ENCODE peak calls at places on chromosomes 13 and 19, in four cellular contexts. Z is endothelial cell, C is sciatic nerve, U is NCI-H774. Y is an unnamed sample.

GRCh38 chr19:800360-801029 is 3.2 kb downstream of the PTBP1 start:
- DNase-seq in Z (no peak), C (peak), U (no peak), Y (no peak)

GRCh38 chr19:48510421-48511268 is 990 bp downstream of the LMTK3 start:
- DNase-seq in U (peak), Z (peak), C (peak), Y (no peak)

GRCh38 chr19:14479985-14480694 is 5.0 kb upstream of the PTGER1 start:
- DNase-seq in C (no peak), U (no peak), Z (peak), Y (peak)

GRCh38 chr19:56595548-56595899 is 422 bp downstream of the ZNF71 start:
- DNase-seq in C (no peak), U (no peak), Z (no peak), Y (no peak)

GRCh38 chr13:91184244-91184926 is 163.1 kb upstream of the MIR17HG start:
- DNase-seq in C (no peak), Z (no peak), U (no peak), Y (no peak)

GRCh38 chr19:50204811-50205675 is 1.6 kb downstream of the MYH14 start:
- DNase-seq in C (no peak), Z (no peak), U (peak), Y (no peak)

GRCh38 chr13:59250276-59250990 is 913.3 kb downstream of the DIAPH3 start:
- DNase-seq in Z (no peak), U (no peak), C (no peak), Y (no peak)

GRCh38 chr13:46386996-46387851 is at the start of gene RUBCNL:
- DNase-seq in C (peak), Z (peak), U (no peak), Y (no peak)

GRCh38 chr19:35362261-35363000 is 4.2 kb downstream of the FFAR3 start:
- DNase-seq in Z (no peak), U (no peak), C (no peak), Y (peak)